ENCODE peak calls at places on chromosomes 3 and 15, in five cellular contexts. H, M, V, K and C are unnamed samples.

GRCh38 chr15:68789921-68790575 is 30.6 kb downstream of the ANP32A start:
- DNase-seq in M (no peak), H (peak; percentile 48), K (no peak), V (no peak), C (no peak)

GRCh38 chr3:123159926-123160635 is 41.7 kb upstream of the SEC22A start:
- DNase-seq in V (no peak), M (no peak), K (no peak), H (no peak), C (no peak)

GRCh38 chr3:96931491-96931890 is 117.1 kb downstream of the EPHA6 start:
- DNase-seq in K (peak; percentile 41), V (no peak), M (no peak), H (no peak), C (no peak)

GRCh38 chr3:17619952-17620351 is 122.5 kb downstream of the TBC1D5 start:
- DNase-seq in V (no peak), K (no peak), H (no peak), M (no peak), C (no peak)

GRCh38 chr15:52680041-52680391 is 828 bp upstream of the ATOSA start:
- DNase-seq in M (no peak), H (no peak), K (no peak), V (no peak), C (no peak)

GRCh38 chr15:63492541-63493077 is 11.8 kb upstream of the USP3 start:
- DNase-seq in M (no peak), H (no peak), V (no peak), K (no peak), C (no peak)

GRCh38 chr3:38985981-38986380 is 65.8 kb downstream of the SCN11A start:
- DNase-seq in M (no peak), K (no peak), V (no peak), H (no peak), C (no peak)

GRCh38 chr3:36926292-36926897 is 18.5 kb downstream of the TRANK1 start:
- DNase-seq in K (no peak), V (no peak), H (no peak), M (no peak), C (no peak)

GRCh38 chr3:127208483-127209100 is 15.7 kb downstream of the PRR23E start:
- DNase-seq in M (peak; percentile 28), V (no peak), K (no peak), H (no peak), C (no peak)

GRCh38 chr3:52153389-52154096 is 680 bp downstream of the POC1A start:
- DNase-seq in K (no peak), M (peak; percentile 67), H (no peak), V (peak; percentile 59), C (no peak)

GRCh38 chr3:90015688-90016356 is 908.4 kb downstream of the EPHA3 start:
- DNase-seq in K (no peak), V (no peak), H (peak; percentile 37), M (no peak), C (no peak)

GRCh38 chr3:4078903-4079302 is 224.3 kb upstream of the SETMAR start:
- DNase-seq in V (no peak), M (no peak), K (no peak), H (no peak), C (no peak)

GRCh38 chr3:104564045-104564643 is 802.6 kb upstream of the ALCAM start:
- DNase-seq in H (peak; percentile 12), V (peak; percentile 53), M (no peak), K (no peak), C (peak; percentile 15)

GRCh38 chr15:62779041-62779810 is 263.3 kb upstream of the TPM1 start:
- DNase-seq in V (no peak), M (no peak), K (no peak), H (peak; percentile 32), C (no peak)

GRCh38 chr3:112013058-112013783 is 14.5 kb downstream of the TAGLN3 start:
- DNase-seq in V (peak; percentile 46), M (peak; percentile 56), K (peak; percentile 83), H (peak; percentile 69), C (peak; percentile 9)

GRCh38 chr3:143000525-143000924 is 845 bp upstream of the U2SURP start:
- DNase-seq in V (peak; percentile 20), K (no peak), M (no peak), H (no peak), C (no peak)

GRCh38 chr3:79354179-79354688 is 413.6 kb downstream of the ROBO1 start:
- DNase-seq in V (no peak), M (no peak), K (no peak), H (no peak), C (no peak)

GRCh38 chr3:120567370-120568197 is 28.6 kb upstream of the NDUFB4 start:
- DNase-seq in V (no peak), M (no peak), K (no peak), H (no peak), C (no peak)

GRCh38 chr15:38658431-38658830 is 93.8 kb upstream of the RASGRP1 start:
- DNase-seq in H (no peak), M (no peak), K (no peak), V (no peak), C (no peak)

GRCh38 chr3:112815981-112816380 is 30.7 kb downstream of the CD200R1L start:
- DNase-seq in H (no peak), K (no peak), V (no peak), M (no peak), C (no peak)

GRCh38 chr3:85535517-85535916 is 576.7 kb downstream of the CADM2 start:
- DNase-seq in M (no peak), K (no peak), V (no peak), H (no peak), C (no peak)

DNA sequence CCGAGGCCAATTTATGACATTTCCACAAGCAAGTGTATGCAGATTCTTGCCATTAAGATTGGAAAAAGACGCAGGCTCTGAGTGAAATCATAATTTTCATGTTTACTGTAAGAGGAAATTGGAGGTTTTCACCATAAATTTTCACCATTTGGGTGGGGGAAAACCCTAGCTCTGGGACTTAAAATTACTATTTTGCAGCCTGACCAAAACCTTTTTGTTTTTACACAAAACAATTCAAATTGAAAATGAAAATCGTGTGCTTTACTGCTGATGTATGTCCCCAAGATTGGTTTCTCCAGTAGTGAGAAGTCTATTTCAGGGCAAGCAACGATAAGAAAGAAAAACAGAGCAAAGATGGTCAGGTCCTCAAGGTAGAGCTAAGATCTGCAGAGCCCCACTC is 282.5 kb downstream of the FOXP1 start:
- DNase-seq in M (no peak), V (no peak), H (no peak), K (no peak), C (no peak)
- H3K4me1 ChIP-seq in M (peaks cover 15% of the 10 kb centered on the region), V (peaks cover 10% of the 10 kb centered on the region), H (no peaks in the 10 kb centered on the region), K (no peaks in the 10 kb centered on the region), C (peaks cover 60% of the 10 kb centered on the region)

DNA sequence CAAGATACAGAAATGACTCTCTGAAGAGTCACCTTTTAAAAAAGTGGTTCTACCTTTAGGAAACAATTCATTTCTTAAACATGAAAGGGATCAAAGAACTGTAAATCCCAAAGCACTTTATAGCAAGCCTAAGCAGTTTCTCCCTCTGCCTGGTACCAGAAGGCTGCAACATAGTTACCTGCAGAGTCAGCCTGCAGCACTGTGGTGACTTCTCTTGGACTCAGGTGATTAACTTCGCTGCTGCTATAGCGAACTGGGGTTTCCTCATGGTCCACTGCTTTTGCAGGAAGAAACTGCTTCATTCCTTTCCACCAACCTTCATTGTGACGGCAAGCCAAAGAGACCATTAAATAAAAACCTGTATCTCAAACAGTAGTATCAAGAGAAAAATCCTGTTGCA is 37.3 kb downstream of the ST3GAL6 start:
- DNase-seq in H (no peak), K (no peak), M (no peak), V (no peak), C (no peak)
- H3K36me3 ChIP-seq in H (peaks cover 66% of the 10 kb centered on the region), K (no peaks in the 10 kb centered on the region), M (no peaks in the 10 kb centered on the region), V (no peaks in the 10 kb centered on the region), C (no peaks in the 10 kb centered on the region)

GRCh38 chr3:77814845-77815244 is 774.9 kb downstream of the ROBO2 start:
- DNase-seq in H (no peak), K (no peak), M (no peak), V (no peak), C (no peak)

GRCh38 chr3:77816470-77816869 is 776.6 kb downstream of the ROBO2 start:
- DNase-seq in K (no peak), M (no peak), H (no peak), V (no peak), C (no peak)

GRCh38 chr3:77815467-77815866 is 775.6 kb downstream of the ROBO2 start:
- DNase-seq in K (no peak), M (no peak), V (no peak), H (no peak), C (no peak)
- TF ChIP-seq CTCF in K (no peak), M (peak; percentile 6), V (no peak), H (no peak), C (no peak)

DNA sequence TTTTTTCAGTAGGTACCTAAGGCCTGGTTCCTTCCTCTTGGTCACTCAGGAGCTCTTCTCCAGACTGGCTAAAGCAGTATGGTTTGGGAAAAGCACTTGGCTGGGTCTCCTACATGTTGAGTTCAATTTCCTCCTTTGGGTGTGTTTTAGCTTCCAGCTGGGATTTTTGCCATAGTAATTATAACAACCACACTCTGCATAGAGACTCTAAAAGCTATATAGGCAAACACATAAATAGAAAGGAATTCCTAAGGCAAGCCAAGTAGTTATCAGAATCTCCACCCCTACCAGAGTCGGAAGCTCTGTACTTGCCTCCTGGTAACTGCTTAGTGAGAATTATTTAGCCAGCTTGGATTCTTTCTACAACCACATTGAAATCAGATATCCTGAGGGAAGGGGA is 48.6 kb downstream of the FOXL2 start:
- DNase-seq in K (no peak), H (peak; percentile 22), V (no peak), M (no peak), C (no peak)
- H3K4me1 ChIP-seq in K (peaks cover 2% of the 10 kb centered on the region), H (peaks cover 20% of the 10 kb centered on the region), V (no peaks in the 10 kb centered on the region), M (no peaks in the 10 kb centered on the region), C (no peaks in the 10 kb centered on the region)

DNA sequence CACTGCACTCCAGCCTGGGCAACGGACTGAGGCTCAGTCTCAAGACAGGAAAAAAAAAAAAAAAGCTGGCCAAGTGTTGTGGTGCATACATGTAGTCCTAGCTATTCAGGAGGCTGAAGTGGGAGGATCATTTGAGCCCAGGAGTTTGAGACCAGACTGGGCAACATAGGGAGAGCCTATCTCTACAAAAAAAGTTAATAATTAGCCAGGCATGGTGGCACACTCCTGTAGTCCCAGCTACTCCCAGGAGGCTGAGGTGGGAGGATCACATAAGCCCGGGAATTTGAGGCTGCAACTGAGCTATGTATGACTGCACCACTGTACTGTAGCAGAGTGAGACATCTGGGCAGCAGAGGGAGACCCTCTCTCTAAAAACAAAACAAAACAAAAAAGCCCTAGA is 58.9 kb downstream of the RBPMS2 start:
- DNase-seq in M (no peak), K (no peak), H (no peak), V (no peak), C (no peak)
- H3K36me3 ChIP-seq in M (no peaks in the 10 kb centered on the region), K (peaks cover 4% of the 10 kb centered on the region), H (peaks cover 31% of the 10 kb centered on the region), V (no peaks in the 10 kb centered on the region), C (no peaks in the 10 kb centered on the region)

GRCh38 chr15:60913901-60914300 is 315.2 kb downstream of the RORA start:
- DNase-seq in K (no peak), H (no peak), V (no peak), M (no peak), C (no peak)
- TF ChIP-seq CTCF in K (no peak), H (no peak), V (no peak), M (no peak), C (no peak)

DNA sequence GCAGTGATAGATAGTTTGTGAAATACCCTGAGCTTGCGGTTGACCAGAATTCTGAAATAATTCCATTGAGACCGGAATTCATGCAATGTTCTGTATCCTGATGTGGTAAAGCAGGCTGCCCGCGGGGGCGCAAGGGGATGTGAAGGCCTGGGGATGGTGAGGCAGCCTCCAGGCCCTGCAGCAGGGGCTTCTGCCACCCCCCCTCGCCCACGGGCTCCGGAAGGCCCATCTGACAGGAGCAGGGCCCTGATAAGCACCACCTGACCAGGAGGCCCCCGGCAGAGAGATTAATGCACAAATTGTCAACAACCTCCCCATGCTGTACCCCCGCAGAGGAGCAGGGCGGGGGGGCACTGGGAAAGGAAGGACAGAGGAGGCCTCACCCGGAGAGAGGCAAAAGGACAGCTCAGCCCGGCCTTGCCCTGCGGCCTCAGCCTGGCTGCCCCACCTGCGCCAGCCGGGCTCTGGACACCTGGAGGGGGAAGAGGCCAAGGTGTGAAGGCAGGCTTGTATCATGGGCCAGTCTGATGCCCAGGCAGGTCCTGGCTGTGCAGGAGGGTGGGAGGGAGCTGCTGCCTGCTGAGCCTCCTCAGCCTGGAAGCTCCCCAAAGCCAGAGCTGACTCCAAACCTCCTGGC is 46.7 kb downstream of the RPN1 start:
- DNase-seq in V (no peak), M (no peak), K (no peak), H (no peak), C (no peak)
- H3K4me1 ChIP-seq in V (peaks cover 3% of the 10 kb centered on the region), M (peaks cover 10% of the 10 kb centered on the region), K (no peaks in the 10 kb centered on the region), H (peaks cover 10% of the 10 kb centered on the region), C (peaks cover 5% of the 10 kb centered on the region)